ENCODE peak calls at places on chromosomes 6 and 20, in six cellular contexts. One of them, this sample, is unnamed.

GRCh38 chr20:46523108-46523507 is 9.7 kb upstream of the ZNF334 start:
- DNase-seq in posterior vena cava: no peak
- DNase-seq in HS-5: no peak
- DNase-seq in GM12878: no peak
- DNase-seq in GOT3: no peak
- DNase-seq in GM20000: no peak
- DNase-seq in this sample: no peak

GRCh38 chr6:107080036-107080435 is 35.3 kb downstream of the BEND3 start:
- DNase-seq in GOT3: no peak
- DNase-seq in HS-5: no peak
- DNase-seq in GM20000: no peak
- DNase-seq in posterior vena cava: no peak
- DNase-seq in GM12878: no peak
- DNase-seq in this sample: no peak

GRCh38 chr6:11710221-11710836 is 68.3 kb downstream of the ADTRP start:
- DNase-seq in GOT3: no peak
- DNase-seq in GM20000: no peak
- DNase-seq in posterior vena cava: no peak
- DNase-seq in GM12878: no peak
- DNase-seq in HS-5: no peak
- DNase-seq in this sample: no peak

GRCh38 chr20:12435254-12435653 is 517.6 kb downstream of the BTBD3 start:
- DNase-seq in GOT3: no peak
- DNase-seq in GM20000: no peak
- DNase-seq in GM12878: no peak
- DNase-seq in HS-5: no peak
- DNase-seq in posterior vena cava: no peak
- DNase-seq in this sample: no peak

GRCh38 chr6:137432054-137432545 is 62.1 kb downstream of the OLIG3 start:
- DNase-seq in HS-5: no peak
- DNase-seq in posterior vena cava: no peak
- DNase-seq in GM20000: no peak
- DNase-seq in GOT3: no peak
- DNase-seq in GM12878: peak
- DNase-seq in this sample: no peak

GRCh38 chr6:71080793-71081192 is 123.9 kb upstream of the B3GAT2 start:
- DNase-seq in HS-5: no peak
- DNase-seq in posterior vena cava: no peak
- DNase-seq in GOT3: no peak
- DNase-seq in GM20000: no peak
- DNase-seq in GM12878: no peak
- DNase-seq in this sample: no peak

GRCh38 chr6:42370323-42370985 is 81.3 kb downstream of the TRERF1 start:
- DNase-seq in posterior vena cava: no peak
- DNase-seq in GOT3: no peak
- DNase-seq in GM12878: no peak
- DNase-seq in HS-5: no peak
- DNase-seq in GM20000: no peak
- DNase-seq in this sample: no peak

GRCh38 chr20:40628877-40629276 is 60.2 kb downstream of the MAFB start:
- DNase-seq in GM20000: no peak
- DNase-seq in GOT3: no peak
- DNase-seq in posterior vena cava: no peak
- DNase-seq in GM12878: no peak
- DNase-seq in HS-5: no peak
- DNase-seq in this sample: no peak

GRCh38 chr20:20358801-20359200 is 9.1 kb upstream of the INSM1 start:
- DNase-seq in GM12878: no peak
- DNase-seq in HS-5: no peak
- DNase-seq in posterior vena cava: no peak
- DNase-seq in GOT3: no peak
- DNase-seq in GM20000: no peak
- DNase-seq in this sample: no peak

GRCh38 chr6:82906951-82907350 is 158.7 kb downstream of the UBE3D start:
- DNase-seq in HS-5: peak
- DNase-seq in GOT3: no peak
- DNase-seq in GM20000: no peak
- DNase-seq in posterior vena cava: no peak
- DNase-seq in GM12878: no peak
- DNase-seq in this sample: no peak

GRCh38 chr20:10434467-10434831 is 427 bp upstream of the MKKS start:
- DNase-seq in posterior vena cava: peak
- DNase-seq in GM20000: peak
- DNase-seq in GOT3: peak
- DNase-seq in GM12878: peak
- DNase-seq in HS-5: peak
- DNase-seq in this sample: peak

GRCh38 chr20:34268851-34269668 is 27.8 kb downstream of the ASIP start:
- DNase-seq in GM20000: peak
- DNase-seq in HS-5: no peak
- DNase-seq in posterior vena cava: peak
- DNase-seq in GM12878: no peak
- DNase-seq in GOT3: no peak
- DNase-seq in this sample: no peak

GRCh38 chr6:7219310-7219709 is 93.7 kb downstream of the SSR1 start:
- DNase-seq in posterior vena cava: no peak
- DNase-seq in HS-5: no peak
- DNase-seq in GOT3: no peak
- DNase-seq in GM20000: no peak
- DNase-seq in GM12878: no peak
- DNase-seq in this sample: no peak

GRCh38 chr6:136077834-136078576 is 172.1 kb downstream of the MTFR2 start:
- DNase-seq in GOT3: peak
- DNase-seq in GM12878: no peak
- DNase-seq in posterior vena cava: no peak
- DNase-seq in HS-5: peak
- DNase-seq in GM20000: no peak
- DNase-seq in this sample: no peak

GRCh38 chr6:14754636-14755513 is 491.0 kb upstream of the JARID2 start:
- DNase-seq in GM12878: no peak
- DNase-seq in GM20000: no peak
- DNase-seq in HS-5: no peak
- DNase-seq in GOT3: no peak
- DNase-seq in posterior vena cava: no peak
- DNase-seq in this sample: no peak

GRCh38 chr6:14216931-14217684 is 99.5 kb downstream of the CD83 start:
- DNase-seq in HS-5: no peak
- DNase-seq in GOT3: no peak
- DNase-seq in posterior vena cava: no peak
- DNase-seq in GM12878: no peak
- DNase-seq in GM20000: no peak
- DNase-seq in this sample: no peak

GRCh38 chr6:169293196-169293595 is 39.5 kb upstream of the THBS2 start:
- DNase-seq in GM20000: no peak
- DNase-seq in posterior vena cava: no peak
- DNase-seq in HS-5: no peak
- DNase-seq in GM12878: no peak
- DNase-seq in GOT3: no peak
- DNase-seq in this sample: no peak

GRCh38 chr20:9794831-9795230 is 44.0 kb downstream of the PAK5 start:
- DNase-seq in GOT3: no peak
- DNase-seq in GM12878: no peak
- DNase-seq in posterior vena cava: no peak
- DNase-seq in HS-5: no peak
- DNase-seq in GM20000: no peak
- DNase-seq in this sample: no peak

GRCh38 chr6:43993881-43994523 is 133.2 kb downstream of the MRPL14 start:
- DNase-seq in posterior vena cava: peak
- DNase-seq in HS-5: no peak
- DNase-seq in GM12878: no peak
- DNase-seq in GM20000: no peak
- DNase-seq in GOT3: no peak
- DNase-seq in this sample: no peak

GRCh38 chr20:54554006-54554405 is 78.6 kb downstream of the DOK5 start:
- DNase-seq in GM12878: no peak
- DNase-seq in HS-5: no peak
- DNase-seq in GOT3: no peak
- DNase-seq in GM20000: no peak
- DNase-seq in posterior vena cava: no peak
- DNase-seq in this sample: no peak

GRCh38 chr20:10654630-10655029 is 19.2 kb downstream of the JAG1 start:
- DNase-seq in GOT3: no peak
- DNase-seq in GM12878: peak
- DNase-seq in posterior vena cava: no peak
- DNase-seq in HS-5: no peak
- DNase-seq in GM20000: peak
- DNase-seq in this sample: no peak

GRCh38 chr6:112237644-112238043 is 16.7 kb downstream of the LAMA4 start:
- DNase-seq in GM20000: no peak
- DNase-seq in GM12878: no peak
- DNase-seq in HS-5: no peak
- DNase-seq in GOT3: no peak
- DNase-seq in posterior vena cava: no peak
- DNase-seq in this sample: no peak

GRCh38 chr6:141452354-141452686 is 680.4 kb upstream of the GJE1 start:
- DNase-seq in GM12878: no peak
- DNase-seq in GM20000: no peak
- DNase-seq in HS-5: no peak
- DNase-seq in posterior vena cava: no peak
- DNase-seq in GOT3: no peak
- DNase-seq in this sample: no peak

GRCh38 chr6:27667651-27668441 is 194.9 kb upstream of the ZNF184 start:
- DNase-seq in HS-5: peak
- DNase-seq in GOT3: no peak
- DNase-seq in GM20000: no peak
- DNase-seq in posterior vena cava: no peak
- DNase-seq in GM12878: no peak
- DNase-seq in this sample: no peak

GRCh38 chr20:38931984-38932383 is 5.8 kb downstream of the FAM83D start:
- DNase-seq in posterior vena cava: no peak
- DNase-seq in HS-5: no peak
- DNase-seq in GOT3: no peak
- DNase-seq in GM12878: no peak
- DNase-seq in GM20000: no peak
- DNase-seq in this sample: no peak

GRCh38 chr6:137849709-137850093 is 17.4 kb upstream of the TNFAIP3 start:
- DNase-seq in GM20000: no peak
- DNase-seq in GOT3: no peak
- DNase-seq in HS-5: no peak
- DNase-seq in GM12878: no peak
- DNase-seq in posterior vena cava: no peak
- DNase-seq in this sample: no peak